ENCODE peak calls at places on chromosomes 11 and 22, in four cellular contexts. M, A, J and Q are unnamed samples.

GRCh38 chr22:32204211-32204855 is 540 bp downstream of the RFPL2 start:
- DNase-seq in M (peak), A (no peak), J (peak), Q (no peak)

GRCh38 chr11:112219476-112220232 is 6.6 kb upstream of the PTS start:
- DNase-seq in M (peak), A (peak), J (peak), Q (no peak)

GRCh38 chr11:109132539-109132938 is 289.5 kb upstream of the C11orf87 start:
- DNase-seq in M (no peak), A (no peak), J (no peak), Q (no peak)

GRCh38 chr11:55942785-55943392 is 6.7 kb upstream of the OR5I1 start:
- DNase-seq in M (no peak), A (peak), J (peak), Q (no peak)

GRCh38 chr11:35879361-35879760 is 64.5 kb upstream of the LDLRAD3 start:
- DNase-seq in M (no peak), A (no peak), J (no peak), Q (no peak)

GRCh38 chr11:11073996-11074395 is 216.1 kb upstream of the ZBED5 start:
- DNase-seq in M (no peak), A (no peak), J (no peak), Q (no peak)

GRCh38 chr11:58024601-58025091 is 965 bp downstream of the OR9Q1 start:
- DNase-seq in M (no peak), A (no peak), J (no peak), Q (no peak)

GRCh38 chr11:64148200-64148916 is 17.6 kb downstream of the MACROD1 start:
- DNase-seq in M (peak), A (peak), J (peak), Q (peak)

GRCh38 chr22:19103881-19104821 is 18.1 kb downstream of the DGCR2 start:
- DNase-seq in M (no peak), A (no peak), J (no peak), Q (no peak)

GRCh38 chr11:80925291-80925690 is 1484.5 kb upstream of the TENM4 start:
- DNase-seq in M (no peak), A (no peak), J (no peak), Q (no peak)

GRCh38 chr11:64331569-64332371 is 8.2 kb upstream of the CCDC88B start:
- DNase-seq in M (peak), A (peak), J (no peak), Q (peak)

GRCh38 chr11:65501005-65501529 is 2.2 kb downstream of the MALAT1 start:
- DNase-seq in M (peak), A (no peak), J (no peak), Q (no peak)

GRCh38 chr22:49960967-49961600 is 512 bp downstream of the PIM3 start:
- DNase-seq in M (peak), A (no peak), J (no peak), Q (no peak)

GRCh38 chr22:39622881-39623367 is 52.4 kb downstream of the CACNA1I start:
- DNase-seq in M (peak), A (peak), J (no peak), Q (no peak)

GRCh38 chr22:33000342-33001280 is 57.6 kb downstream of the SYN3 start:
- DNase-seq in M (peak), A (peak), J (peak), Q (no peak)

GRCh38 chr11:134355136-134355535 is 23.3 kb downstream of the GLB1L2 start:
- DNase-seq in M (no peak), A (no peak), J (no peak), Q (no peak)

GRCh38 chr11:76640540-76640939 is 30.0 kb downstream of the LRRC32 start:
- DNase-seq in M (no peak), A (no peak), J (no peak), Q (no peak)

GRCh38 chr11:93659841-93660240 is 1.6 kb upstream of the CEP295 start:
- DNase-seq in M (no peak), A (no peak), J (no peak), Q (peak)

GRCh38 chr22:20779014-20779812 is 5.3 kb downstream of the SERPIND1 start:
- DNase-seq in M (no peak), A (no peak), J (no peak), Q (no peak)

GRCh38 chr11:86589856-86590589 is 82.4 kb downstream of the ME3 start:
- DNase-seq in M (no peak), A (no peak), J (no peak), Q (no peak)

GRCh38 chr11:14835491-14836105 is 56.4 kb downstream of the CYP2R1 start:
- DNase-seq in M (no peak), A (no peak), J (no peak), Q (no peak)

GRCh38 chr11:67486481-67487195 is 3.8 kb downstream of the AIP start:
- DNase-seq in M (no peak), A (no peak), J (no peak), Q (no peak)

GRCh38 chr11:122661182-122661945 is 5.8 kb downstream of the UBASH3B start:
- DNase-seq in M (no peak), A (peak), J (peak), Q (no peak)

GRCh38 chr11:46450846-46451470 is 59.4 kb upstream of the CHRM4 start:
- DNase-seq in M (no peak), A (no peak), J (no peak), Q (no peak)

GRCh38 chr11:92180664-92181251 is 43.9 kb upstream of the FAT3 start:
- DNase-seq in M (no peak), A (no peak), J (no peak), Q (no peak)

GRCh38 chr11:60303661-60304060 is 23.2 kb downstream of the MS4A4A start:
- DNase-seq in M (no peak), A (peak), J (no peak), Q (no peak)

GRCh38 chr11:71913716-71914115 is 14.7 kb downstream of the XNDC1N start:
- DNase-seq in M (no peak), A (no peak), J (no peak), Q (no peak)